ENCODE peak calls at places on chromosomes 11 and 22, in ten cellular contexts. P, K, T, R, Z, H, L, N, B and Y are unnamed samples.

GRCh38 chr11:59706518-59707285 is 6.9 kb downstream of the OR10V1 start:
- DNase-seq in P (peak), K (no peak), T (peak), R (peak), Z (peak), H (peak), L (peak), N (peak), B (peak), Y (peak)

GRCh38 chr11:73225001-73225686 is 7.1 kb downstream of the P2RY2 start:
- DNase-seq in P (no peak), K (peak), T (no peak), R (no peak), Z (peak), H (no peak), L (no peak), N (no peak), B (no peak), Y (no peak)

GRCh38 chr11:1295591-1295990 is 13.8 kb downstream of the TOLLIP start:
- DNase-seq in P (no peak), K (no peak), T (no peak), R (no peak), Z (no peak), H (no peak), L (no peak), N (no peak), B (no peak), Y (no peak)

GRCh38 chr22:21569459-21570161 is 2.1 kb downstream of the UBE2L3 start:
- DNase-seq in P (no peak), K (no peak), T (no peak), R (no peak), Z (no peak), H (no peak), L (no peak), N (no peak), B (no peak), Y (no peak)

GRCh38 chr11:45102810-45103621 is 43.4 kb upstream of the PRDM11 start:
- DNase-seq in P (peak), K (peak), T (peak), R (no peak), Z (peak), H (peak), L (peak), N (peak), B (peak), Y (peak)

GRCh38 chr11:6431861-6432260 is 8.9 kb downstream of the HPX start:
- DNase-seq in P (peak), K (no peak), T (no peak), R (peak), Z (peak), H (peak), L (no peak), N (no peak), B (peak), Y (peak)

GRCh38 chr11:125364085-125364822 is 131.8 kb downstream of the FEZ1 start:
- DNase-seq in P (peak), K (no peak), T (no peak), R (no peak), Z (no peak), H (peak), L (no peak), N (no peak), B (peak), Y (no peak)

GRCh38 chr11:130523609-130524008 is 75.2 kb downstream of the ADAMTS15 start:
- DNase-seq in P (peak), K (peak), T (no peak), R (no peak), Z (no peak), H (peak), L (no peak), N (peak), B (peak), Y (no peak)

GRCh38 chr11:83720675-83721074 is 434.5 kb upstream of the CCDC90B start:
- DNase-seq in P (no peak), K (no peak), T (no peak), R (no peak), Z (no peak), H (no peak), L (no peak), N (no peak), B (no peak), Y (no peak)

GRCh38 chr11:13778345-13778744 is 109.9 kb downstream of the FAR1 start:
- DNase-seq in P (no peak), K (no peak), T (no peak), R (no peak), Z (no peak), H (no peak), L (no peak), N (no peak), B (no peak), Y (no peak)

GRCh38 chr11:13772223-13773046 is 104.0 kb downstream of the FAR1 start:
- DNase-seq in P (peak), K (no peak), T (peak), R (peak), Z (peak), H (peak), L (peak), N (peak), B (peak), Y (peak)

GRCh38 chr11:13775471-13775870 is 107.0 kb downstream of the FAR1 start:
- DNase-seq in P (no peak), K (no peak), T (no peak), R (no peak), Z (no peak), H (no peak), L (no peak), N (no peak), B (no peak), Y (no peak)

GRCh38 chr11:13777341-13777985 is 109.0 kb downstream of the FAR1 start:
- DNase-seq in P (no peak), K (no peak), T (no peak), R (no peak), Z (no peak), H (no peak), L (no peak), N (no peak), B (no peak), Y (no peak)

DNA sequence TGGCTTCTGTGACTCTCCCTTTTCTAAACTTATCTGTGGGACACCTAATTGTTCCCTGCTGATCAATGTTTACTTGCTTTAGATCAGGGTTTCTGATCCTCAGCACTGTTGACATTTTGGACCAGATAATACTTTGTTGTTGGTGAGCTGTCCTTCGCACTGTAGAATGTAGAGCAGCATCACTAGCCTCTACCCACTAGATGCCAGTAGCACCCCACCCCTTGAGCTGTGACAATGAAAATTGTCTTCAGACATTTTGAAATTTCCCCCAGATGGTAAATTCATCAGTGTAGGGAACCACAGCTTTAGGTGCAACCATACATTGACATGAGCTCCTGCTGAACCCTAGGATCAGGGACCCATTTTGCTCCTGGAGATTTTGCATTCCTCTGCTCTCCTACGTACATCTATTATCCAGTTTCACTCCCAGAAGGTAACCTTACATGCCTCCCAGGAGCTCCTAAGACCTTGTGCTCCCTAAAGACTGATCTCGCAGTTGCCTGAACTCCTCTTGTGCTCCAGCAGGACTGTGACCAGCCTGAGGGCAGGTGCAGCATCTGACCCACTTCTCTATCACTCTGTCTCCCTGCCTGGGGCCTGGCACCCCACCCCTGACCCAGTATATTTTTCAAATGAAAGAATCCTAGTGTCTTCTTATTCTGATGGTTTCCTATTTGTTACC is 107.8 kb downstream of the FAR1 start:
- DNase-seq in P (no peak), K (no peak), T (no peak), R (no peak), Z (peak), H (no peak), L (peak), N (no peak), B (no peak), Y (peak)
- TF ChIP-seq CTCF in P (peak), K (no peak), T (peak), R (peak), Z (peak), H (peak), L (no peak), N (no peak), B (no peak), Y (no peak)

GRCh38 chr11:4539603-4540219 is 5.3 kb upstream of the OR52M1 start:
- DNase-seq in P (peak), K (peak), T (peak), R (no peak), Z (peak), H (peak), L (peak), N (no peak), B (peak), Y (peak)
- TF ChIP-seq CTCF in P (peak), K (peak), T (peak), R (peak), Z (peak), H (peak), L (peak), N (peak), B (peak), Y (peak)

DNA sequence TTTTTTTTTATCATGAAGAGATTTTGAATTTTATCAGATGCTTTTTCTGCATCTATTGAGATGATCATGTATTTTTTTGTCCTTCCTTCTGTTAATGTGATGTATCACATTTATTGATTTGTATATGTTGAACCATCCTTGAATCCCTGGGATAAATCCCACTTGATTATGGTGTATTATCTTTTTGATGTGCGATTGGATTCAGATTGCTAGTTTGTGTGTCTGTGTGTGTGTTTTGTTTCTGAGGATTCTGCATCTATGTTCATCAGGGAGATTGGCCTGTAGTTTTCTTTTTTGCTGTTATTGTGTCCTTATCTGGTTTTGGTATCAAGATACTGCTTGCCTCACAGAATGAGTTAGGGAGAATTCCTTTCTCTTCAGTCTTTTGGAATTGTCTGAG is 52.6 kb downstream of the KCNQ1OT1 start:
- DNase-seq in P (no peak), K (no peak), T (no peak), R (no peak), Z (no peak), H (no peak), L (no peak), N (no peak), B (no peak), Y (no peak)
- TF ChIP-seq CTCF in P (no peak), K (no peak), T (no peak), R (no peak), Z (no peak), H (no peak), L (no peak), N (no peak), B (no peak), Y (no peak)

GRCh38 chr11:18633256-18634139 is 644 bp downstream of the SPTY2D1 start:
- DNase-seq in P (peak), K (no peak), T (peak), R (peak), Z (no peak), H (peak), L (no peak), N (no peak), B (peak), Y (no peak)

GRCh38 chr11:18632841-18633240 is 1.3 kb downstream of the SPTY2D1 start:
- DNase-seq in P (no peak), K (no peak), T (no peak), R (no peak), Z (no peak), H (no peak), L (no peak), N (no peak), B (peak), Y (no peak)

GRCh38 chr11:18634140-18635032 is at the start of gene SPTY2D1:
- DNase-seq in P (peak), K (peak), T (peak), R (peak), Z (peak), H (peak), L (peak), N (peak), B (peak), Y (peak)
- TF ChIP-seq CTCF in P (no peak), K (no peak), T (no peak), R (no peak), Z (no peak), H (no peak), L (no peak), N (no peak), B (no peak), Y (no peak)

GRCh38 chr22:26017932-26018331 is 151.3 kb upstream of the SEZ6L start:
- DNase-seq in P (no peak), K (no peak), T (no peak), R (no peak), Z (no peak), H (no peak), L (no peak), N (no peak), B (no peak), Y (no peak)

GRCh38 chr22:26021516-26021915 is 147.7 kb upstream of the SEZ6L start:
- DNase-seq in P (no peak), K (no peak), T (no peak), R (no peak), Z (no peak), H (no peak), L (no peak), N (no peak), B (no peak), Y (no peak)

GRCh38 chr22:26027341-26027740 is 141.9 kb upstream of the SEZ6L start:
- DNase-seq in P (no peak), K (no peak), T (no peak), R (no peak), Z (no peak), H (no peak), L (no peak), N (no peak), B (no peak), Y (no peak)

GRCh38 chr22:26023104-26023775 is 146.0 kb upstream of the SEZ6L start:
- DNase-seq in P (no peak), K (no peak), T (no peak), R (no peak), Z (no peak), H (no peak), L (no peak), N (no peak), B (no peak), Y (no peak)
- TF ChIP-seq CTCF in P (no peak), K (no peak), T (no peak), R (no peak), Z (no peak), H (no peak), L (no peak), N (no peak), B (no peak), Y (no peak)

DNA sequence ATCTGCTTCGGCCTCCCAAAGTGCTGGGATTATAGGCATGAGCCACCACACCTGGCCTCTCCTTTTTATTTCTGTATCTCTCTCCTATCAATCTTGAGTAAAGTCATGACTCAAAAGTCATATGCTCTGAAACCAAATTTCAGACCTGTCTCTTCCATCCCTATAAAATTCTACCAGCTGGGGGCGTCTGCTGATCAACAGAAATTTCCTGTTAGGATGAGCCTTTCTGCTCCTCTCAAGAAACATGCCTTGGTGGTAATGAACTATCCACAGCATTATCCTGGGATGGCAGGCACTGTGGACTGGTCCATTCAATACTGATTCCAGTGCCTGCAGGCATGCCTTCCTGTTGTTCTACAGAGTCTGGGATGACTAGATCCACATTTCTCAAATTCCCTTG is 472.6 kb downstream of the NELL1 start:
- DNase-seq in P (no peak), K (no peak), T (no peak), R (no peak), Z (no peak), H (no peak), L (peak), N (no peak), B (no peak), Y (no peak)
- TF ChIP-seq CTCF in P (no peak), K (no peak), T (no peak), R (no peak), Z (no peak), H (no peak), L (peak), N (no peak), B (no peak), Y (no peak)

DNA sequence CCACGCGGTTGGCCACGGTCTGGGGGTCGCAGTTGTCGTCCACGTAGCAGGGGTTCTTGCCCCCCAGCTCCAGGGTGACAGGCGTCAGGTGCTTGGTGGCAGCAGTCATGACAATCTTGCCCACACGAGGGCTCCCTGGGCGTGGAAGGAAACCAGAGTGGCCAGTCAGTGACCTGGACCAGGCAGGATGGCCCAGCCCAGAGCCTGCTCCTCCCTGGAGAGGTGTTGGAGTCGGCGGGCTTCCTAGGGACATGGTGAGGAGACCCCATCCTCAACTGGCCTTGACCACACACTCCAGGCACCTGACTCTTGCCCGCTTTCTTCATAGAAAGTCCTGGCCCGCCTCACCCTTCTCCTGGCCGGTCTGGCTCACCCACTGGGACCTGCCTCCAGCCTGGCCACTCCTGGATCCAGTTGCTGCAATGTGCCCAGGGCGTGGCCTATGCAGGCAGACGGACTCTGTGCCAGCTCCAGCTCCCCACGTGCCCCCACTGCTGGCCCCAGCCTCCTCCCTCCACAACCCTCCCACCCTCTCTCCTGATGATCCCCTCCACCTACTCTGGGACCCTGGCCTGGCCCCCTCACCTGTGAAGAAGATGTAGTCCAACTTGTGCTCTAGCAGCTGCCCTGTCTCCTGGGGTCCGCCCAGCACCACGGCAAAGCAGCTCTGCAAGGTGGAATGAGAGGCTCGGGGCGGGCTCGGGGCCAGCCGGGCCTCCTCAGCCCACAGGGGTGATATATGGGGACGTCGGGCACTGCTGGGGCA is 8.7 kb downstream of the ALDH3B2 start:
- DNase-seq in P (no peak), K (no peak), T (peak), R (no peak), Z (peak), H (no peak), L (no peak), N (no peak), B (no peak), Y (peak)
- TF ChIP-seq CTCF in P (no peak), K (no peak), T (peak), R (no peak), Z (peak), H (peak), L (no peak), N (no peak), B (no peak), Y (peak)

GRCh38 chr22:24230911-24231656 is 13.8 kb downstream of the GGT5 start:
- DNase-seq in P (no peak), K (peak), T (peak), R (no peak), Z (no peak), H (no peak), L (peak), N (no peak), B (no peak), Y (no peak)
- TF ChIP-seq CTCF in P (peak), K (no peak), T (peak), R (peak), Z (peak), H (peak), L (peak), N (peak), B (peak), Y (peak)

GRCh38 chr11:46308632-46309419 is 31.4 kb downstream of the CREB3L1 start:
- DNase-seq in P (peak), K (peak), T (peak), R (no peak), Z (peak), H (peak), L (peak), N (no peak), B (peak), Y (peak)
- TF ChIP-seq CTCF in P (peak), K (peak), T (peak), R (peak), Z (peak), H (peak), L (peak), N (peak), B (peak), Y (peak)